ENCODE peak calls at places on chromosomes 2 and 18, in seven cellular contexts. J is coronary artery, Q is activated B cell treated with CpG ODN at 0.5 μM for 24 hours, N is A549, F is B cell, T is IMR-90, D is WTC11. G is an unnamed sample.

GRCh38 chr2:62968668-62969067 is 82.0 kb upstream of the OTX1 start:
- DNase-seq in T (no peak), D (no peak), J (no peak), N (no peak), Q (no peak), F (no peak), G (no peak)

GRCh38 chr2:161200327-161200726 is 40.1 kb downstream of the TANK start:
- DNase-seq in F (no peak), Q (no peak), J (no peak), N (no peak), D (no peak), T (no peak), G (no peak)

GRCh38 chr2:33395660-33396249 is 80.7 kb upstream of the RASGRP3 start:
- DNase-seq in F (peak; percentile 57), N (peak; percentile 78), Q (no peak), J (no peak), D (peak; percentile 68), T (peak; percentile 59), G (no peak)

GRCh38 chr2:70959271-70959761 is 19.1 kb upstream of the ANKRD53 start:
- DNase-seq in N (no peak), J (peak; percentile 50), D (no peak), T (no peak), F (no peak), Q (peak; percentile 7), G (no peak)

GRCh38 chr2:232901711-232902578 is 31.9 kb downstream of the SNORC start:
- DNase-seq in T (peak; percentile 94), D (no peak), J (peak; percentile 60), N (peak; percentile 84), F (no peak), Q (no peak), G (no peak)

GRCh38 chr2:183244300-183244849 is 120.1 kb downstream of the NUP35 start:
- DNase-seq in T (no peak), J (no peak), Q (no peak), F (no peak), N (no peak), D (peak; percentile 33), G (no peak)

GRCh38 chr18:74217476-74218143 is 69.3 kb downstream of the TIMM21 start:
- DNase-seq in T (no peak), Q (no peak), F (no peak), N (no peak), D (no peak), J (no peak), G (no peak)

GRCh38 chr18:76426738-76427305 is 68.2 kb downstream of the ZNF516 start:
- DNase-seq in F (no peak), J (peak; percentile 66), Q (no peak), T (no peak), D (peak; percentile 87), N (peak; percentile 21), G (no peak)

GRCh38 chr2:42239289-42239661 is 70.1 kb downstream of the EML4 start:
- DNase-seq in Q (no peak), N (no peak), J (no peak), F (no peak), T (no peak), D (no peak), G (no peak)

GRCh38 chr2:157404363-157404762 is 39.5 kb downstream of the CYTIP start:
- DNase-seq in J (no peak), N (no peak), F (peak; percentile 85), Q (no peak), D (no peak), T (no peak), G (no peak)

GRCh38 chr2:96977631-96978195 is 8.7 kb downstream of the FAM178B start:
- DNase-seq in F (no peak), T (peak; percentile 79), D (no peak), Q (no peak), N (peak; percentile 67), J (no peak), G (no peak)

GRCh38 chr2:176583530-176584101 is 314.4 kb downstream of the MTX2 start:
- DNase-seq in D (no peak), J (no peak), T (peak; percentile 31), N (peak; percentile 56), Q (no peak), F (no peak), G (no peak)

GRCh38 chr2:11040992-11041391 is 114.3 kb upstream of the SLC66A3 start:
- DNase-seq in J (no peak), Q (no peak), F (no peak), N (no peak), D (no peak), T (no peak), G (no peak)

GRCh38 chr18:335741-336140 is 67.9 kb upstream of the THOC1 start:
- DNase-seq in N (no peak), J (no peak), Q (no peak), D (no peak), T (no peak), F (no peak), G (no peak)

GRCh38 chr2:1617425-1618021 is 126.8 kb downstream of the PXDN start:
- DNase-seq in Q (no peak), N (no peak), F (no peak), J (no peak), T (no peak), D (no peak), G (no peak)

GRCh38 chr2:196445991-196446390 is 193.5 kb upstream of the CCDC150 start:
- DNase-seq in J (no peak), T (no peak), Q (no peak), D (no peak), F (no peak), N (no peak), G (no peak)

GRCh38 chr2:38547791-38548190 is 54.9 kb downstream of the HNRNPLL start:
- DNase-seq in D (no peak), J (no peak), F (no peak), N (no peak), Q (no peak), T (no peak), G (no peak)

GRCh38 chr2:234481301-234481700 is 15.6 kb downstream of the ARL4C start:
- DNase-seq in T (no peak), J (no peak), N (no peak), Q (no peak), D (no peak), F (no peak), G (no peak)

GRCh38 chr2:234482807-234483206 is 14.1 kb downstream of the ARL4C start:
- DNase-seq in Q (no peak), D (no peak), N (no peak), J (no peak), T (no peak), F (no peak), G (no peak)

GRCh38 chr2:234479465-234479864 is 17.4 kb downstream of the ARL4C start:
- DNase-seq in J (no peak), T (no peak), F (no peak), D (no peak), Q (no peak), N (no peak), G (no peak)

GRCh38 chr2:234480337-234480736 is 16.5 kb downstream of the ARL4C start:
- DNase-seq in J (no peak), Q (no peak), D (no peak), T (no peak), N (no peak), F (no peak), G (no peak)

GRCh38 chr2:234483568-234484251 is 13.2 kb downstream of the ARL4C start:
- DNase-seq in J (no peak), D (peak; percentile 17), N (peak; percentile 43), Q (peak; percentile 47), F (peak; percentile 80), T (no peak), G (peak; percentile 86)
- TF ChIP-seq CTCF in J (no peak), D (no peak), N (no peak), Q (no peak), F (peak; percentile 71), T (peak; percentile 10), G (peak; percentile 47)

DNA sequence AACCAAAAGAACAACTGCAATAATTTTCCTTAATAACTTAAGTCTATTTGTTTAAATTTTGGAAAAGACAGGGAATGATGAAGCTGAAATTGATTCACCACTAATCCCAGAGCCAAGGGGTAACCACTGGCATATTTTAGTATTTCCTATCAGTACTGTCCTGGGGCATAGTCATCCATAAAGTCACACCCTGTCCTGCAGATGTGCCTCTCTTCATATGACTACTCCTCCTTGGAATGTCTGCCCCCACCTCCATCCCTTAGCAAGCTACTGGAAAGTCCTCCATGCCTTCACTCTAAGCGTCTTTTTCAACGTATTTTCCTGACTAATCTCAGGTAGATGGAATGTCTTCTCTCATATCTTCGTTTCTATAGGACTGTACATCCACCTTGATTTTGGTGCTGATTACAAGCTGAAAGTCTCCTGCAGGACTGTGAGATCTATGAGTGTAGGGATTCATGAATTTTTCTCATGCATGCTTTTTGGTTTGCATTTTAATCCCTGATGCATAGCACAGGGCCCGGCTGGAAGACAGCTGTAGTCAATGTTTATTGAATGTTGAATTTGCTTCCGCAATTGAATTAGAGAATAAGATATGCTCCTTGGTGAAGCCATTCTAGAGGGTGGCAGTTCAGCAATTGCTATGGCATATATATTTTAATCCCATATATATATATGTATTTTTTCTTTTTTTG is 85.6 kb downstream of the MOGAT1 start:
- DNase-seq in N (peak; percentile 51), Q (no peak), T (peak; percentile 75), F (no peak), J (no peak), D (no peak), G (no peak)
- TF ChIP-seq CTCF in N (no peak), Q (no peak), T (no peak), F (no peak), J (no peak), D (no peak), G (no peak)

DNA sequence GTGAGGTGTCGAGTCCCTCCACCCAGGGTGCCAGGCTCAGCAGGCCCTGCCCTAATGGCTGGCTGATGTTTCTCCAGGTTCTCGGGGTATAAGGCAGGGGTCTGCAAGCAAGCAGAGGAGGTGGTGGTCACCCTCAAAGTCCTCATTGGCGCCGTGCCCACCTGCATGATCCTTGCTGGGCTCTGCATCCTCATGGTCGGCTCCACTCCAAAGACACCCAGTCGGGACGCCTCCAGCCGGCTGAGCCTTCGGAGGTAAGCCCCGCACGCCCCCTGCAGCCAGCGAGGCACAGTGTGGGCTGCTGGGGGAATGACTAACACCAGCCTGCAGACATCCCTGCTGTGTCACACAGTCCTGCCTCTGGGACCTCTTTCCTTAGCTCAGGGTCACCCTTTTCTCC is 14.1 kb downstream of the MFSD2B start:
- DNase-seq in D (peak; percentile 43), T (peak; percentile 36), N (peak; percentile 69), J (no peak), F (no peak), Q (no peak), G (no peak)
- TF ChIP-seq CTCF in D (no peak), T (peak; percentile 59), N (peak; percentile 58), J (no peak), F (no peak), Q (no peak), G (no peak)

GRCh38 chr2:230927711-230928341 is 2.8 kb upstream of the GPR55 start:
- DNase-seq in T (no peak), Q (peak; percentile 6), N (no peak), F (no peak), D (no peak), J (peak; percentile 64), G (no peak)

GRCh38 chr2:230924092-230924469 is 961 bp downstream of the GPR55 start:
- DNase-seq in J (no peak), F (no peak), T (no peak), Q (no peak), N (no peak), D (peak; percentile 7), G (no peak)

GRCh38 chr2:230925443-230925878 is 419 bp upstream of the GPR55 start:
- DNase-seq in D (no peak), J (peak; percentile 47), N (no peak), Q (peak; percentile 12), F (no peak), T (no peak), G (no peak)

GRCh38 chr2:230924470-230925341 is at the start of gene GPR55:
- DNase-seq in D (peak; percentile 72), N (no peak), F (peak; percentile 53), Q (peak; percentile 18), J (peak; percentile 64), T (no peak), G (no peak)

GRCh38 chr2:230925879-230926765 is 1.1 kb upstream of the GPR55 start:
- DNase-seq in N (peak; percentile 23), Q (peak; percentile 12), J (peak; percentile 58), T (no peak), F (no peak), D (no peak), G (no peak)
- TF ChIP-seq CTCF in N (no peak), Q (no peak), J (no peak), T (no peak), F (no peak), D (no peak), G (no peak)

G was measured in natural killer cell.